ENCODE peak calls at places on chromosomes 16 and 17, in seven cellular contexts. One of them, this sample, is unnamed.
A peak's percentile ranks its signal among the peaks of the same experiment; 100 is the strongest.

GRCh38 chr16:57606847-57607501 is 21.5 kb upstream of the ADGRG1 start:
- DNase-seq in H9: no peak
- DNase-seq in mesendoderm: no peak
- DNase-seq in IMR-90: no peak
- DNase-seq in neuronal stem cell: no peak
- DNase-seq in H1: no peak
- DNase-seq in trophoblast cell: peak; percentile 97
- DNase-seq in this sample: no peak

GRCh38 chr16:1492923-1493745 is at the start of gene TELO2:
- DNase-seq in H9: peak; percentile 77
- DNase-seq in mesendoderm: peak; percentile 87
- DNase-seq in IMR-90: peak; percentile 70
- DNase-seq in neuronal stem cell: peak; percentile 87
- DNase-seq in H1: peak; percentile 91
- DNase-seq in trophoblast cell: peak; percentile 92
- DNase-seq in this sample: peak; percentile 77

GRCh38 chr17:41773190-41773588 is 13.3 kb downstream of the JUP start:
- DNase-seq in H9: peak; percentile 80
- DNase-seq in mesendoderm: peak; percentile 82
- DNase-seq in IMR-90: peak; percentile 91
- DNase-seq in neuronal stem cell: no peak
- DNase-seq in H1: peak; percentile 57
- DNase-seq in trophoblast cell: peak; percentile 81
- DNase-seq in this sample: peak; percentile 95

GRCh38 chr17:76586741-76587487 is 1.3 kb upstream of the ST6GALNAC2 start:
- DNase-seq in H9: no peak
- DNase-seq in mesendoderm: peak; percentile 51
- DNase-seq in IMR-90: no peak
- DNase-seq in neuronal stem cell: no peak
- DNase-seq in H1: no peak
- DNase-seq in trophoblast cell: peak; percentile 49
- DNase-seq in this sample: no peak

GRCh38 chr17:27475070-27475673 is 18.9 kb downstream of the KSR1 start:
- DNase-seq in H9: no peak
- DNase-seq in mesendoderm: no peak
- DNase-seq in IMR-90: no peak
- DNase-seq in neuronal stem cell: no peak
- DNase-seq in H1: no peak
- DNase-seq in trophoblast cell: no peak
- DNase-seq in this sample: no peak

GRCh38 chr17:15291674-15292361 is 26.7 kb upstream of the PMP22 start:
- DNase-seq in H9: no peak
- DNase-seq in mesendoderm: no peak
- DNase-seq in IMR-90: peak; percentile 46
- DNase-seq in neuronal stem cell: no peak
- DNase-seq in H1: no peak
- DNase-seq in trophoblast cell: no peak
- DNase-seq in this sample: no peak

GRCh38 chr16:68737730-68738590 is 868 bp downstream of the CDH1 start:
- DNase-seq in H9: no peak
- DNase-seq in mesendoderm: no peak
- DNase-seq in IMR-90: no peak
- DNase-seq in neuronal stem cell: no peak
- DNase-seq in H1: peak; percentile 74
- DNase-seq in trophoblast cell: peak; percentile 50
- DNase-seq in this sample: no peak

GRCh38 chr17:26765860-26766709 is 527.8 kb upstream of the WSB1 start:
- DNase-seq in H9: no peak
- DNase-seq in mesendoderm: no peak
- DNase-seq in IMR-90: no peak
- DNase-seq in neuronal stem cell: no peak
- DNase-seq in H1: no peak
- DNase-seq in trophoblast cell: no peak
- DNase-seq in this sample: no peak

GRCh38 chr17:69949931-69950330 is 125.1 kb upstream of the KCNJ16 start:
- DNase-seq in H9: no peak
- DNase-seq in mesendoderm: no peak
- DNase-seq in IMR-90: peak; percentile 7
- DNase-seq in neuronal stem cell: no peak
- DNase-seq in H1: no peak
- DNase-seq in trophoblast cell: no peak
- DNase-seq in this sample: no peak

GRCh38 chr17:17819561-17819995 is 17.2 kb downstream of the SREBF1 start:
- DNase-seq in H9: peak; percentile 85
- DNase-seq in mesendoderm: peak; percentile 88
- DNase-seq in IMR-90: peak; percentile 92
- DNase-seq in neuronal stem cell: no peak
- DNase-seq in H1: no peak
- DNase-seq in trophoblast cell: peak; percentile 56
- DNase-seq in this sample: peak; percentile 94

GRCh38 chr17:62933986-62934385 is 32.0 kb upstream of the TANC2 start:
- DNase-seq in H9: no peak
- DNase-seq in mesendoderm: no peak
- DNase-seq in IMR-90: no peak
- DNase-seq in neuronal stem cell: no peak
- DNase-seq in H1: no peak
- DNase-seq in trophoblast cell: peak; percentile 75
- DNase-seq in this sample: peak; percentile 7

GRCh38 chr16:83806721-83807120 is 1.1 kb upstream of the HSBP1 start:
- DNase-seq in H9: no peak
- DNase-seq in mesendoderm: no peak
- DNase-seq in IMR-90: no peak
- DNase-seq in neuronal stem cell: no peak
- DNase-seq in H1: no peak
- DNase-seq in trophoblast cell: no peak
- DNase-seq in this sample: no peak

GRCh38 chr17:50062323-50063243 is 6.7 kb downstream of the ITGA3 start:
- DNase-seq in H9: no peak
- DNase-seq in mesendoderm: no peak
- DNase-seq in IMR-90: peak; percentile 73
- DNase-seq in neuronal stem cell: no peak
- DNase-seq in H1: no peak
- DNase-seq in trophoblast cell: peak; percentile 67
- DNase-seq in this sample: peak; percentile 78

GRCh38 chr16:80387308-80387921 is 153.4 kb upstream of the DYNLRB2 start:
- DNase-seq in H9: no peak
- DNase-seq in mesendoderm: no peak
- DNase-seq in IMR-90: no peak
- DNase-seq in neuronal stem cell: no peak
- DNase-seq in H1: no peak
- DNase-seq in trophoblast cell: no peak
- DNase-seq in this sample: no peak

GRCh38 chr16:55499951-55500350 is 8.9 kb upstream of the LPCAT2 start:
- DNase-seq in H9: no peak
- DNase-seq in mesendoderm: peak; percentile 43
- DNase-seq in IMR-90: peak; percentile 99
- DNase-seq in neuronal stem cell: no peak
- DNase-seq in H1: peak; percentile 22
- DNase-seq in trophoblast cell: peak; percentile 98
- DNase-seq in this sample: peak; percentile 100

GRCh38 chr16:10834130-10834529 is 15.5 kb upstream of the TVP23A start:
- DNase-seq in H9: no peak
- DNase-seq in mesendoderm: no peak
- DNase-seq in IMR-90: no peak
- DNase-seq in neuronal stem cell: no peak
- DNase-seq in H1: no peak
- DNase-seq in trophoblast cell: no peak
- DNase-seq in this sample: no peak

GRCh38 chr16:55035956-55036355 is 105.3 kb downstream of the IRX5 start:
- DNase-seq in H9: no peak
- DNase-seq in mesendoderm: no peak
- DNase-seq in IMR-90: peak; percentile 5
- DNase-seq in neuronal stem cell: no peak
- DNase-seq in H1: peak; percentile 7
- DNase-seq in trophoblast cell: no peak
- DNase-seq in this sample: no peak

GRCh38 chr17:39854909-39855308 is 9.2 kb downstream of the IKZF3 start:
- DNase-seq in H9: no peak
- DNase-seq in mesendoderm: no peak
- DNase-seq in IMR-90: no peak
- DNase-seq in neuronal stem cell: no peak
- DNase-seq in H1: no peak
- DNase-seq in trophoblast cell: no peak
- DNase-seq in this sample: no peak

GRCh38 chr16:80947708-80948615 is 58.7 kb downstream of the CMC2 start:
- DNase-seq in H9: no peak
- DNase-seq in mesendoderm: no peak
- DNase-seq in IMR-90: no peak
- DNase-seq in neuronal stem cell: no peak
- DNase-seq in H1: no peak
- DNase-seq in trophoblast cell: no peak
- DNase-seq in this sample: no peak

GRCh38 chr17:80892900-80893603 is 98.6 kb upstream of the CHMP6 start:
- DNase-seq in H9: no peak
- DNase-seq in mesendoderm: no peak
- DNase-seq in IMR-90: peak; percentile 79
- DNase-seq in neuronal stem cell: no peak
- DNase-seq in H1: no peak
- DNase-seq in trophoblast cell: peak; percentile 38
- DNase-seq in this sample: peak; percentile 93

GRCh38 chr17:56902350-56902749 is 11.5 kb downstream of the TRIM25 start:
- DNase-seq in H9: no peak
- DNase-seq in mesendoderm: peak; percentile 34
- DNase-seq in IMR-90: peak; percentile 34
- DNase-seq in neuronal stem cell: no peak
- DNase-seq in H1: no peak
- DNase-seq in trophoblast cell: no peak
- DNase-seq in this sample: no peak

GRCh38 chr17:7407033-7407432 is 612 bp upstream of the NLGN2 start:
- DNase-seq in H9: no peak
- DNase-seq in mesendoderm: no peak
- DNase-seq in IMR-90: no peak
- DNase-seq in neuronal stem cell: no peak
- DNase-seq in H1: no peak
- DNase-seq in trophoblast cell: no peak
- DNase-seq in this sample: no peak

GRCh38 chr17:27455914-27456680 is at the start of gene KSR1:
- DNase-seq in H9: peak; percentile 92
- DNase-seq in mesendoderm: peak; percentile 92
- DNase-seq in IMR-90: peak; percentile 72
- DNase-seq in neuronal stem cell: peak; percentile 84
- DNase-seq in H1: peak; percentile 90
- DNase-seq in trophoblast cell: peak; percentile 81
- DNase-seq in this sample: peak; percentile 75

GRCh38 chr16:12208341-12209035 is 232.0 kb downstream of the SNX29 start:
- DNase-seq in H9: no peak
- DNase-seq in mesendoderm: no peak
- DNase-seq in IMR-90: no peak
- DNase-seq in neuronal stem cell: no peak
- DNase-seq in H1: no peak
- DNase-seq in trophoblast cell: peak; percentile 37
- DNase-seq in this sample: no peak
- H2AK5ac ChIP-seq in H9: no peak overlapping the region
- H2AK5ac ChIP-seq in mesendoderm: no peak overlapping the region
- H2AK5ac ChIP-seq in IMR-90: no peak overlapping the region
- H2AK5ac ChIP-seq in neuronal stem cell: no peak overlapping the region
- H2AK5ac ChIP-seq in H1: no peak overlapping the region
- H2AK5ac ChIP-seq in trophoblast cell: no peak overlapping the region
- H2AK5ac ChIP-seq in this sample: no peak overlapping the region

DNA sequence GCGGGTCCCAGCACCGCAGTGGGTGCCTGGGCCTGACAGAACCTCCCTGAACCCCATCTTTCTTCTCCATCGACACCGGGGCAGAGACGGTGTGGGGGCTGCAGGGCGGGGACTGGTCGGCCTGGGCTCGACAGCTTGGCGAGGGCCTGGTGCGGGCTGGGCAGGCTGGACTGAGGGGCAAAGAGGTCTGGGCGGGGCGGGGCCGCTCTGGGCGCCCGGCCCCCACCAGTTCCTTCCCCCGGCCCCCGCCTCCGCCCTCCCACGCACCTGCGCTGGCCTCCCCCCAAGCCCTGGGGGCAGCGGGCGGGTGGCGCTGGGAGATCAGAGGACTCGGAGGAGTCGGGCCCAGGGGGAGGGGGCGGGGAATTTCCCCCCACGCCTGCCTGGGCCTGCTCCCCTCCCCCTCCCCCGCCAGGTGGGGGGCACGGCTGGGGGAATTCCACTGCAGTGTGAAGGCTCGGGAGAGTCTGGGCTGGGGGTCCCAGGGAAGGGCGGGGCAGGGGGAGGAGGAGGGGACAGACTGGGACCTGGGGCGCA is 933 bp upstream of the KREMEN2 start:
- DNase-seq in H9: no peak
- DNase-seq in mesendoderm: no peak
- DNase-seq in IMR-90: no peak
- DNase-seq in neuronal stem cell: no peak
- DNase-seq in H1: no peak
- DNase-seq in trophoblast cell: no peak
- DNase-seq in this sample: no peak
- H3K9ac ChIP-seq in H9: no peak overlapping the region
- H3K9ac ChIP-seq in mesendoderm: peak overlapping the region; percentile 58
- H3K9ac ChIP-seq in IMR-90: no peak overlapping the region
- H3K9ac ChIP-seq in neuronal stem cell: peak overlapping the region; percentile 84
- H3K9ac ChIP-seq in H1: no peak overlapping the region
- H3K9ac ChIP-seq in trophoblast cell: no peak overlapping the region
- H3K9ac ChIP-seq in this sample: no peak overlapping the region

GRCh38 chr17:38844261-38844757 is 9.2 kb downstream of the RPL23 start:
- DNase-seq in H9: no peak
- DNase-seq in mesendoderm: peak; percentile 38
- DNase-seq in IMR-90: no peak
- DNase-seq in neuronal stem cell: no peak
- DNase-seq in H1: no peak
- DNase-seq in trophoblast cell: no peak
- DNase-seq in this sample: peak; percentile 17
- H2AK5ac ChIP-seq in H9: no peak overlapping the region
- H2AK5ac ChIP-seq in mesendoderm: no peak overlapping the region
- H2AK5ac ChIP-seq in IMR-90: no peak overlapping the region
- H2AK5ac ChIP-seq in neuronal stem cell: no peak overlapping the region
- H2AK5ac ChIP-seq in H1: no peak overlapping the region
- H2AK5ac ChIP-seq in trophoblast cell: no peak overlapping the region
- H2AK5ac ChIP-seq in this sample: no peak overlapping the region

DNA sequence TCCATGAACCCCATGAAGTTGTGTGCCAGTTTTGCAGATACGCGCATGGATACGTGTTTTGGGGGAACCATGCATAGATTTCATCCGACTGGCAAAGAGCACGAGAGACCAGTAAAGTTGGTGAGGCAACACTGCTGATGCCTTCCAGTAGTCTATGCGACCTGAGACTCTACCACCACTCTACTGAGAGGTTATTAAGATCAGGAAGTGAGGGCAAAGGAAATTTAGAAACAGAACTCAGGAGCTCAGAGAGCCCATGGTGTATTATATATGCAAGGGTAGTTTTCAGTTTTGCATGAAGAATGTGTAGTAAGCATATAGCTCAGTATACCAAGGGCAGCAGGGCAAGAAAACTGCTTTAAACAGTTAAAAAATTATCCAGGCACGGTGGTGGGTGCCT is 4.2 kb downstream of the SLX4 start:
- DNase-seq in H9: no peak
- DNase-seq in mesendoderm: no peak
- DNase-seq in IMR-90: no peak
- DNase-seq in neuronal stem cell: no peak
- DNase-seq in H1: no peak
- DNase-seq in trophoblast cell: no peak
- DNase-seq in this sample: no peak
- H3K9ac ChIP-seq in H9: no peak overlapping the region
- H3K9ac ChIP-seq in mesendoderm: no peak overlapping the region
- H3K9ac ChIP-seq in IMR-90: no peak overlapping the region
- H3K9ac ChIP-seq in neuronal stem cell: no peak overlapping the region
- H3K9ac ChIP-seq in H1: no peak overlapping the region
- H3K9ac ChIP-seq in trophoblast cell: no peak overlapping the region
- H3K9ac ChIP-seq in this sample: no peak overlapping the region